ENCODE peak calls at places on chromosomes 7 and 10, in ten cellular contexts. A, S, Q, X, M, C, B, H, D and L are unnamed samples.

GRCh38 chr7:26443761-26444160 is 152.1 kb downstream of the SNX10 start:
- DNase-seq in D (no peak), B (no peak), S (no peak), C (no peak), H (no peak), Q (no peak), A (no peak), X (no peak), M (no peak), L (no peak)

GRCh38 chr7:120337308-120337907 is 64.4 kb downstream of the KCND2 start:
- DNase-seq in D (no peak), X (no peak), H (no peak), M (no peak), S (no peak), B (no peak), A (no peak), C (peak; percentile 25), Q (no peak), L (no peak)

GRCh38 chr10:101778781-101779543 is 3.0 kb upstream of the FGF8 start:
- DNase-seq in A (no peak), C (peak; percentile 67), M (no peak), Q (no peak), S (peak; percentile 75), B (no peak), H (peak; percentile 70), D (no peak), X (no peak), L (peak; percentile 55)

GRCh38 chr7:148727501-148728278 is 29.0 kb downstream of the CUL1 start:
- DNase-seq in S (no peak), D (no peak), A (no peak), Q (no peak), X (no peak), B (no peak), M (no peak), C (no peak), H (no peak), L (no peak)

GRCh38 chr7:51160411-51160810 is 156.2 kb downstream of the COBL start:
- DNase-seq in Q (no peak), M (no peak), S (no peak), H (no peak), B (no peak), D (no peak), A (no peak), X (no peak), C (no peak), L (no peak)

GRCh38 chr7:37409456-37409855 is 39.2 kb downstream of the ELMO1 start:
- DNase-seq in Q (no peak), S (no peak), D (no peak), H (no peak), A (no peak), X (no peak), C (no peak), M (no peak), B (no peak), L (no peak)

GRCh38 chr7:155581107-155581830 is 34.9 kb upstream of the CNPY1 start:
- DNase-seq in H (no peak), S (peak; percentile 48), M (no peak), B (no peak), A (no peak), X (no peak), D (no peak), Q (no peak), C (no peak), L (no peak)

GRCh38 chr7:111676167-111676566 is 113.9 kb upstream of the IMMP2L start:
- DNase-seq in B (no peak), C (no peak), D (no peak), Q (no peak), M (no peak), S (no peak), X (no peak), H (no peak), A (no peak), L (no peak)

GRCh38 chr10:110737886-110738634 is 93.9 kb downstream of the RBM20 start:
- DNase-seq in C (peak; percentile 81), H (no peak), D (no peak), X (no peak), B (no peak), Q (no peak), M (no peak), S (no peak), A (peak; percentile 19), L (no peak)

GRCh38 chr10:77586719-77587423 is 50.7 kb downstream of the KCNMA1 start:
- DNase-seq in C (peak; percentile 88), M (peak; percentile 97), S (no peak), X (no peak), H (peak; percentile 57), B (no peak), D (peak; percentile 36), A (no peak), Q (peak; percentile 30), L (no peak)

GRCh38 chr7:83301416-83301815 is 138.7 kb upstream of the PCLO start:
- DNase-seq in C (peak; percentile 1), B (no peak), A (no peak), H (no peak), D (no peak), X (no peak), M (no peak), Q (no peak), S (no peak), L (no peak)

GRCh38 chr7:44082541-44083207 is 344 bp upstream of the POLM start:
- DNase-seq in H (peak; percentile 99), S (peak; percentile 99), D (peak; percentile 98), X (peak; percentile 99), A (peak; percentile 98), Q (peak; percentile 98), M (peak; percentile 99), C (peak; percentile 99), B (peak; percentile 99), L (peak; percentile 99)

GRCh38 chr10:67790534-67791408 is 47.2 kb downstream of the DNAJC12 start:
- DNase-seq in Q (no peak), B (no peak), A (no peak), M (no peak), C (peak; percentile 89), S (no peak), D (no peak), X (no peak), H (no peak), L (no peak)

GRCh38 chr10:34884272-34884952 is 69.3 kb upstream of the PARD3 start:
- DNase-seq in D (no peak), M (no peak), A (no peak), S (no peak), Q (no peak), X (no peak), C (no peak), B (no peak), H (no peak), L (no peak)
- TF ChIP-seq CTCF in D (no peak), M (no peak), A (no peak), S (no peak), Q (no peak), X (no peak), C (no peak), B (no peak), H (no peak), L (no peak)

DNA sequence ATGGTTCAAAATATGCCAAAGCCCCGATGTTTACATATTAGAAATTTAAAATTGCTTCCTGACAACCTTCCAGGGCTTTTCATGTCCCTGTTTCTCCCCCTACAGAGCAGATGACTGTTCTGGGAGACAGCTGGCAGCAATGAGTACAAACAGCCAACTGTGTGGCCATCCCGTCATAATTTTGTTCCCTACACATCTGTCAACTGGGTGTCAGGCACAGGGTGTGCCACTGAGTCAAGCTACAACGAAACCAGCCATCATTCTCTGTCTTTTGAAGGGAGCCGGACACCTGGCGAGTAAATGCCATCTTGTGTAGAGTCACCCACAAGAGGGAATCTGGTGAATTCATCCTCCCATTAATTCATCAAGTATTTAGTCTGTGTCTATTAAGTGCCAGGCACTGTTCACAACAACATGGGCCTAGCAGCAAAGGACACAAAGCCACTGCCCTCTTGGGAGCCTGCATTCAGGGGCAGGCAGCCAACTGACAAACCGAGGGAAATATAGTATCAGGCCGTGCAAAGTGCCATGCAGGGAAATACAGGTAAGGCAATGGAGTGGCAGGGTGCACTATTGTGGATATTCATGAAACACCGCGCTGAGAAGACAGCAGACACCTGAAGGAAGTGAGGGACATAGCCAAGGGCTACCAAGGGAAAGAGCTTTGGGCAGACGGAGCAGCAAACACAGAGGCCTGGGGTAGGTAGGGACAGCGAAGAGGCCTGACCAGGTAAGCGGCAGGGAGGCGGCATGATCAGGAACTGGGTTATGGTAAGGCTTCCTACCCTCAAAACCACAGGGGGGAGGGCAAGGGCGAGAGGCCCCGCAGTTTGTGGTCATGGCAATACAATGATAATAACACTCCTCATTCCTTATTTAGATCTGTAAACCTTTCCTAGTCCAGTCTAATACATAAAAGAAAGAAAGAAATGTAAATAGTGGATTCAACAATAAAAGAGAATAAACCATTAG is 213.6 kb downstream of the FAM107B start:
- DNase-seq in S (no peak), D (no peak), Q (no peak), A (no peak), M (no peak), H (no peak), B (no peak), X (no peak), C (no peak), L (no peak)
- H3K4me1 ChIP-seq in S (peaks cover 27% of the 10 kb centered on the region), D (peaks cover 7% of the 10 kb centered on the region), Q (no peaks in the 10 kb centered on the region), A (no peaks in the 10 kb centered on the region), M (no peaks in the 10 kb centered on the region), H (peaks cover 52% of the 10 kb centered on the region), B (peaks cover 7% of the 10 kb centered on the region), X (peaks cover 8% of the 10 kb centered on the region), C (no peaks in the 10 kb centered on the region), L (no peaks in the 10 kb centered on the region)

DNA sequence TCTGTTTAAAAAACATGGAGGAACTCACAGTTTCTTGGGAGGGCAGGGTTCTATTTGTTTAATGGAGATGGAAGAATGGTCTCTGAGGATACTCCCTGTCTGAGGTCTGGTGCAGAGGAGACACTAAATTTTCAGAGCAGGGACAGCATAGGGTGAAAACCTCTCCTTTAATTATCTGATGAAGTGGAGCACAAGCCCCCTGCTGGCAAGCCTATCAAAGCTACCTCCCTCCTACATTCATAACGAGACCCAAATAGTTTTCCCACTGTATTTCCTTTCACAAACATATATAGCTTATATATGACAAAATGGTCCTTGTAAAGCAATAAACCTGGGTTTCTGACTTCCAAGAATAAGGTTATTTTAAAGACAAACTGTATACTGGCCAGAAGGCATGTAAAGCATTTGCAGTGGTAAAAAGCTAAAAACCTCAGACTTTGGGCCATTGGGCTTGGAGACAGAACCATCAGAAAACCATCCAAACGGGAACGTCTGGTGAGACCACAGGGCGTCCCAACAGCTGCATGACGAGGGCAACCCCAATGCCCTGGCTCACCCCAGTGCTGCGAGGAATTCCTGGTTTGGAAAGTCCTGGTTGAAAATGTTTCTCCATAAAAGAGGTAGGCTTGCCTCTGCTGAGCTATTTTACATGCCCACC is 201.3 kb downstream of the FANK1 start:
- DNase-seq in S (no peak), X (no peak), B (no peak), M (no peak), A (no peak), C (no peak), Q (no peak), H (no peak), D (no peak), L (peak; percentile 46)
- TF ChIP-seq CTCF in S (no peak), X (no peak), B (peak; percentile 30), M (no peak), A (no peak), C (peak; percentile 24), Q (no peak), H (no peak), D (no peak), L (no peak)

DNA sequence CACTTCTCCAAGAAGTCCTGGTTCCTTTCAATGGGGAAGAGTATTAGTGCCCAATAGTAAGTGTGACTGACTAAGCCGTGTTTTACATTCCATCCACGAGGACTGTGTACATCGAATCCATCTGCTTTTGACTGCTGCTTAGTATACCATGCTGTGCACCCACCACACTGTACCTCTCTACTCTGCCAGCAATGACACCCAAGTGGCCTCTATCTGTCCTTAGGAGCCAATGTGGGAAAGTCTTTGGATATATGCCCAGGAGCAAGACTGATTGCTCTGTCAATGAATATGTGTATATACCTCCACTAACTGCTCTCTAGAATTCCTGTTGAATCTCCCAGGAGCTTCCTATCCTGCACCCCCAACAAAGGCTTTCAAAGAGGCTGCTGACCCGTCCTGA is 23.3 kb upstream of the NPFFR1 start:
- DNase-seq in X (no peak), S (no peak), Q (no peak), H (no peak), B (no peak), A (no peak), M (no peak), C (no peak), D (no peak), L (no peak)
- H3K4me1 ChIP-seq in X (peaks cover 7% of the 10 kb centered on the region), S (peaks cover under 1% of the 10 kb centered on the region), Q (no peaks in the 10 kb centered on the region), H (no peaks in the 10 kb centered on the region), B (peaks cover 12% of the 10 kb centered on the region), A (no peaks in the 10 kb centered on the region), M (no peaks in the 10 kb centered on the region), C (no peaks in the 10 kb centered on the region), D (no peaks in the 10 kb centered on the region), L (no peaks in the 10 kb centered on the region)